ENCODE peak calls at places on chromosomes 3 and 15, in seven cellular contexts. H is HFF-Myc; T is Calu3; X is activated CD8-positive, alpha-beta T cell treated with anti-CD3 and anti-CD28 coated beads for 36 hours; M is endodermal cell; O is hepatocyte; C is testis. B is an unnamed sample.

GRCh38 chr3:8204846-8205624 is 296.6 kb upstream of the LMCD1 start:
- DNase-seq in O (peak), T (no peak), M (no peak), C (no peak), H (peak), X (no peak), B (no peak)

GRCh38 chr15:51382787-51383186 is 41.3 kb downstream of the GLDN start:
- DNase-seq in H (no peak), C (peak), X (peak), O (peak), T (peak), M (peak), B (no peak)

GRCh38 chr15:77034620-77035467 is 36.1 kb downstream of the TSPAN3 start:
- DNase-seq in O (peak), M (peak), C (peak), X (peak), T (peak), H (no peak), B (peak)

GRCh38 chr3:39531681-39532080 is 64.2 kb downstream of the MOBP start:
- DNase-seq in O (peak), H (no peak), C (no peak), X (no peak), M (no peak), T (peak), B (no peak)

GRCh38 chr3:55476515-55476914 is 10.6 kb downstream of the WNT5A start:
- DNase-seq in X (no peak), T (no peak), M (no peak), H (no peak), O (no peak), C (no peak), B (no peak)

GRCh38 chr3:31999902-32000439 is 18.4 kb downstream of the ZNF860 start:
- DNase-seq in X (no peak), C (no peak), M (no peak), T (no peak), O (no peak), H (no peak), B (no peak)

GRCh38 chr3:122572940-122573412 is 4.5 kb upstream of the PARP15 start:
- DNase-seq in T (peak), X (peak), H (peak), O (peak), M (peak), C (no peak), B (peak)

GRCh38 chr15:61049003-61049402 is 180.1 kb downstream of the RORA start:
- DNase-seq in T (no peak), M (no peak), O (no peak), H (no peak), X (no peak), C (no peak), B (no peak)

GRCh38 chr15:61796056-61796455 is 264.2 kb downstream of the VPS13C start:
- DNase-seq in C (no peak), H (no peak), X (no peak), T (no peak), M (no peak), O (no peak), B (no peak)

GRCh38 chr15:73986055-73986775 is 5.9 kb downstream of the STOML1 start:
- DNase-seq in M (no peak), T (no peak), X (no peak), H (no peak), O (no peak), C (no peak), B (no peak)

GRCh38 chr15:52159645-52160044 is 31.5 kb downstream of the GNB5 start:
- DNase-seq in O (no peak), C (no peak), T (no peak), H (no peak), X (no peak), M (peak), B (no peak)

GRCh38 chr3:72590732-72591192 is 257.5 kb downstream of the SHQ1 start:
- DNase-seq in H (no peak), C (no peak), T (no peak), X (no peak), O (no peak), M (peak), B (no peak)

GRCh38 chr3:196227086-196227485 is 10.8 kb downstream of the SLC51A start:
- DNase-seq in H (no peak), M (no peak), X (no peak), O (no peak), C (peak), T (no peak), B (no peak)

GRCh38 chr15:91136386-91136923 is 36.4 kb downstream of the SV2B start:
- DNase-seq in C (no peak), H (no peak), M (no peak), O (no peak), X (no peak), T (no peak), B (no peak)

GRCh38 chr15:38017721-38018120 is 83.3 kb downstream of the TMCO5A start:
- DNase-seq in H (no peak), T (no peak), O (no peak), C (no peak), M (no peak), X (no peak), B (no peak)
- TF ChIP-seq CTCF in H (no peak), T (no peak), O (no peak), C (no peak), M (no peak), X (no peak), B (no peak)

GRCh38 chr15:69307939-69308338 is 9.2 kb downstream of the PAQR5 start:
- DNase-seq in T (no peak), X (no peak), O (no peak), M (no peak), H (no peak), C (no peak), B (no peak)
- TF ChIP-seq CTCF in T (no peak), X (no peak), O (no peak), M (no peak), H (no peak), C (no peak), B (no peak)

GRCh38 chr3:49674491-49674983 is 386 bp downstream of the APEH start:
- DNase-seq in X (peak), T (no peak), H (no peak), M (no peak), O (peak), C (peak), B (no peak)
- TF ChIP-seq CTCF in X (no peak), T (no peak), H (no peak), M (no peak), O (no peak), C (no peak), B (no peak)

GRCh38 chr3:153783804-153784203 is 337.4 kb upstream of the ARHGEF26 start:
- DNase-seq in M (no peak), X (no peak), T (no peak), O (no peak), H (no peak), C (no peak), B (no peak)

GRCh38 chr3:153783106-153783505 is 338.1 kb upstream of the ARHGEF26 start:
- DNase-seq in M (no peak), H (no peak), T (no peak), X (no peak), C (peak), O (peak), B (no peak)

GRCh38 chr3:153789380-153789779 is 331.8 kb upstream of the ARHGEF26 start:
- DNase-seq in X (no peak), M (no peak), C (no peak), O (no peak), H (no peak), T (no peak), B (no peak)

GRCh38 chr3:153785901-153786300 is 335.3 kb upstream of the ARHGEF26 start:
- DNase-seq in O (no peak), T (no peak), C (no peak), X (no peak), H (no peak), M (no peak), B (no peak)
- TF ChIP-seq CTCF in O (no peak), T (no peak), C (no peak), X (no peak), H (no peak), M (peak), B (no peak)

DNA sequence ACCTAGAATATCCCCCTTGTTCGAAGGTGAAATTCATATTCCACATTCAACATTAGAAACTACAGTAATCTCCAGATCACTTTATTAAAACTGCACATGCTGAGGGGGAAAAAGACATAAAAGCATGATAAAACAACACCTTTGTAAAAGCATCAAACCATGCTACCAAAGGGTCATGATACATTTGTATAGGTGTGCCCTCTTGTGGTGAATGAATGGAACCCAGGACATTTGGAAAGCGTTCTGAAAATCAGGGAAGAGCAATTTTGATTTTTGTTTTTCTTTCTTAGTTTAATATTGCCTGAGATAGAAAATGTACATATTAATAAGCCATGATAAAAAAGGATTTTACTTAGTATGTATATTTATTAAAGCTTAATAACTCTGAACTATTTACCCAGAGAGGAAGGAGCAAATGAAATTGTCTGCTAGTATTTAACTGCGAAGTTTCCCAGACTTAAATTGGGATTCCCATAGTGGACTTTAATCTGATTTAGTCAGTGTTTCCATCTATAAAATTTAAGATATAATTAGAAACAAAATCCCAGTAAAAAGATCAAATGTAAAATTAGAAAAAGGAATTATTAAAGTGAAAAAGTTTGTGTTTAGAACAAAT is 105.8 kb upstream of the ARL6 start:
- DNase-seq in O (peak), X (no peak), C (no peak), H (peak), M (no peak), T (peak), B (no peak)
- TF ChIP-seq CTCF in O (peak), X (peak), C (peak), H (peak), M (peak), T (peak), B (no peak)

DNA sequence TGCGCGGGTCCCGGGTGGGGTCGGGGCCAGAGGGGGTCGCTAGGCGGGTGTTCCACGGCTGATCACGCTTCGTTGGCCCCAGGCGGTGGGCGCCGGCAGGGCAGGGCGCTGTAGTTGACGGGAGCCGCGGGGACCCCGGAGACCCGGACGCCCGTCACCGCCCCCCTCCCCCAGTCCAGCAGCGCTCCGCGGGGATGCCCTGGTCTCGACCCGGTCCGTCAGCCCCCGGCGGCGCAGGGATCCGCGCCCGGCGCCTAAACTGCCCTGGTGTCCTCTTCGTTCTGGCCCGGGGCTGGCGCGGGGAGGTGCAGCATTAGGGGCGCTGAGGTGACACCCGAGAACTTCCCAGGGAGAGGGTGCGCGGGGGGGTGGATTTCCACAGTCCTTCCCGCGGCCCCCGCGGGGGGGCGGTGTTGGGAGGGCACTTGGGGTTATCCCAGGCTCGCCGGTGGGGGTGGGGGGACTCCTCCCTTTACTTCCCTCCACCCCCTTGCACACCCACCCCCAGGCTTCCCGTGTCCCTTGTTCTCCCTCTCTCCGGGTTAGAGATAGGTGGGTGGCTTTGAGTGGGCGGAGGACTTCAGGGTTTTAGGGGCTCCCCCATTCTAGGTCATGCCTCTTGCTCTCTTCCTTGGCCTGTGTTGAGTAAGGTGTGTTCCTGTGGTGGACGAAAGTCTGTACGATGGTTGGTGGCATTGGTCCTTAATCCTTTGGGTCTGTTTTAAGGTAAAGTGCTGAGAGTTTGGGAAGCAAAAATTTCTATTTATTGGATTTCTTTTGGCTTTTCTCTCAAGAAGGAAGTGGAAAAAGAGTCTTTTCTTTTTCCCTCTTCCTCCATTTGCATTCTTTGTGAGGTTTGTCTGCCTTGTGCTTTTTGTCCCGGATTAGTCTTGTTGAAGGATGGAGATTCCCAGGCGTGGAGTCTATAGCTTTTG is 672 bp downstream of the SKIL start:
- DNase-seq in O (peak), X (peak), C (peak), H (no peak), T (peak), M (peak), B (peak)
- TF ChIP-seq CTCF in O (peak), X (peak), C (peak), H (peak), T (peak), M (peak), B (peak)

GRCh38 chr3:66572938-66573710 is 72.3 kb upstream of the LRIG1 start:
- DNase-seq in C (peak), X (peak), M (peak), O (peak), H (no peak), T (peak), B (no peak)
- TF ChIP-seq CTCF in C (no peak), X (no peak), M (peak), O (peak), H (peak), T (no peak), B (no peak)

B was measured in natural killer cell.